ENCODE peak calls at places on chromosomes 11 and 22, in six cellular contexts. O is heart right ventricle, Z is IMR-90, K is lung, W is kidney epithelial cell, S is LNCaP clone FGC. T is an unnamed sample.
A peak's percentile ranks its signal among the peaks of the same experiment; 100 is the strongest.

GRCh38 chr22:29203456-29203855 is 2.2 kb upstream of the EMID1 start:
- DNase-seq in S (no peak), W (no peak), K (no peak), O (no peak), Z (no peak), T (no peak)

GRCh38 chr11:114257621-114258558 is 38.3 kb upstream of the NNMT start:
- DNase-seq in O (peak; percentile 68), W (no peak), K (no peak), S (no peak), Z (no peak), T (no peak)

GRCh38 chr22:24051568-24051967 is 40.5 kb downstream of the CABIN1 start:
- DNase-seq in Z (no peak), O (no peak), W (no peak), S (no peak), K (no peak), T (no peak)

GRCh38 chr11:65478411-65479183 is 20.2 kb upstream of the MALAT1 start:
- DNase-seq in O (peak; percentile 78), K (peak; percentile 53), S (no peak), W (no peak), Z (peak; percentile 73), T (peak; percentile 23)

GRCh38 chr11:47241740-47242400 is 6.7 kb downstream of the ACP2 start:
- DNase-seq in Z (peak; percentile 23), W (no peak), O (no peak), K (no peak), S (no peak), T (peak; percentile 70)

GRCh38 chr11:61910473-61911123 is 6.8 kb downstream of the RAB3IL1 start:
- DNase-seq in W (no peak), O (no peak), K (no peak), S (no peak), Z (no peak), T (no peak)

GRCh38 chr11:76672431-76673163 is 2.0 kb upstream of the LRRC32 start:
- DNase-seq in W (peak; percentile 23), Z (no peak), O (no peak), K (no peak), S (no peak), T (no peak)

GRCh38 chr22:32880906-32881596 is 79.5 kb downstream of the TIMP3 start:
- DNase-seq in O (peak; percentile 90), W (no peak), K (peak; percentile 58), S (no peak), Z (peak; percentile 73), T (peak; percentile 34)

GRCh38 chr11:86524603-86525352 is 147.6 kb downstream of the ME3 start:
- DNase-seq in O (no peak), K (no peak), S (no peak), W (peak; percentile 57), Z (peak; percentile 73), T (peak; percentile 69)

GRCh38 chr11:67272327-67273259 is 6.3 kb downstream of the GRK2 start:
- DNase-seq in S (no peak), W (no peak), O (peak; percentile 39), K (no peak), Z (no peak), T (no peak)

GRCh38 chr11:121446752-121447156 is 5.4 kb upstream of the SORL1 start:
- DNase-seq in S (no peak), W (no peak), O (no peak), Z (peak; percentile 73), K (no peak), T (no peak)

GRCh38 chr22:41919357-41920224 is 4.7 kb upstream of the SHISA8 start:
- DNase-seq in Z (peak; percentile 11), W (no peak), K (peak; percentile 52), S (no peak), O (peak; percentile 74), T (peak; percentile 39)

GRCh38 chr22:27270818-27271510 is 530.6 kb downstream of the MN1 start:
- DNase-seq in W (no peak), K (no peak), Z (no peak), O (peak; percentile 50), S (no peak), T (no peak)

GRCh38 chr11:69320326-69320725 is 26.4 kb downstream of the MYEOV start:
- DNase-seq in S (no peak), K (no peak), O (no peak), Z (no peak), W (no peak), T (no peak)

GRCh38 chr11:109039611-109040010 is 374.7 kb downstream of the DDX10 start:
- DNase-seq in K (no peak), Z (no peak), O (no peak), S (no peak), W (no peak), T (peak; percentile 37)

GRCh38 chr11:126385991-126386728 is 30.7 kb downstream of the ST3GAL4 start:
- DNase-seq in S (no peak), Z (no peak), O (no peak), K (no peak), W (no peak), T (no peak)

GRCh38 chr11:106276859-106277436 is 199.5 kb downstream of the AASDHPPT start:
- DNase-seq in O (no peak), K (no peak), W (no peak), S (peak; percentile 1), Z (peak; percentile 4), T (peak; percentile 52)

GRCh38 chr11:12117200-12117995 is 7.0 kb downstream of the MICAL2 start:
- DNase-seq in O (no peak), S (no peak), W (no peak), K (no peak), Z (peak; percentile 76), T (peak; percentile 61)

GRCh38 chr11:102604011-102604410 is 21.1 kb downstream of the MMP20 start:
- DNase-seq in O (no peak), S (no peak), Z (no peak), K (no peak), W (no peak), T (no peak)

GRCh38 chr11:134019500-134019899 is 49.4 kb upstream of the JAM3 start:
- DNase-seq in S (no peak), K (no peak), Z (no peak), W (no peak), O (no peak), T (no peak)

GRCh38 chr11:134951305-134951700 is 539.3 kb upstream of the B3GAT1 start:
- DNase-seq in S (no peak), W (no peak), K (no peak), Z (peak; percentile 78), O (no peak), T (peak; percentile 44)

GRCh38 chr11:83156996-83157754 is at the start of gene PCF11:
- DNase-seq in K (no peak), Z (no peak), S (no peak), O (no peak), W (no peak), T (no peak)

GRCh38 chr11:122598971-122599370 is 56.6 kb upstream of the UBASH3B start:
- DNase-seq in S (no peak), K (no peak), Z (no peak), W (no peak), O (no peak), T (peak; percentile 14)

GRCh38 chr22:35684270-35684700 is 33.4 kb upstream of the APOL5 start:
- DNase-seq in Z (peak; percentile 38), S (no peak), W (no peak), K (no peak), O (no peak), T (peak; percentile 24)
- TF ChIP-seq CTCF in Z (peak; percentile 47), S (no peak), W (no peak), K (no peak), O (peak; percentile 27), T (no peak)

GRCh38 chr11:75269896-75270295 is 29.3 kb downstream of the TPBGL start:
- DNase-seq in W (no peak), Z (no peak), O (no peak), S (no peak), K (no peak), T (no peak)

GRCh38 chr11:75270896-75271415 is 30.4 kb downstream of the TPBGL start:
- DNase-seq in O (no peak), S (no peak), Z (peak; percentile 27), K (no peak), W (no peak), T (peak; percentile 26)

GRCh38 chr11:75267171-75267970 is 26.8 kb downstream of the TPBGL start:
- DNase-seq in O (no peak), S (no peak), W (no peak), K (no peak), Z (no peak), T (no peak)

GRCh38 chr11:75269367-75269660 is 28.7 kb downstream of the TPBGL start:
- DNase-seq in O (no peak), W (no peak), S (no peak), K (no peak), Z (no peak), T (no peak)

DNA sequence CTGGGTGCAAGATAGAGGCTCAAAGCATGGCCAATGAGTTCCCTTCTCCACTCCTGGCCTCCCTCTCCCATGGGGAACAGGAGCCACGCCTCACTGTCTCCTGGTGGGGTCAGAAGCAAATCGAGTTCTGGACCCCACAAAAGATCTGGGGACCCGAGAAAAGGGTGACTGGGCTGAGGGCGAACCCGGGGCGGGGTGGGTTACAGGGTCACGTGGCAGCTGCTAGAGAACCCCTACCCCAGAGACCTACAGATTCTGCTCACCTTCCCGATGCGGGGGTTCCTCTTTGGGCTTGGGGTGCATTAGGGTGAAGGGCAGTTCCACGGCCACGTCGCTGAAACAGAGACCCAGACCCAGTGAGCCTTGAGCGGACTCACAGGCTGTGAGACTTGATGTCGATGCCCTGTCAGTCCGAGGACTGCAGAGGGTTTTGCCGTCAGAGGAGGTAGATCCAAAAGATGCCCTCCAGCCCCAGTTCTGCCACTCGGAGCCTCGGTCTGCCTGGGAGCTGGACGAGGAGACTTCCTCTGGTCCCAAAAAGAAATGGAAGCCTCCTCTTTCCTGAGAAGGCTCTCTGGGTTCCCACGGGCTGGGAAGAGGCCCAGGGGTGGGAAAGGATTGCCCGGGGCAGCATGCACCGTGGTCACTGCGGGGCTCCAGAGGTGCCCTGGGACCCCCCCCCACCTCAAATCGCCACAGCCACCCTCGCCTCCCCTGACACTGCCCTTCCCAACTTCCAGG is 28.2 kb downstream of the TPBGL start:
- DNase-seq in O (no peak), W (no peak), S (no peak), K (no peak), Z (no peak), T (no peak)
- H3K4me3 ChIP-seq in O (no peak overlapping the region), W (no peak overlapping the region), S (no peak overlapping the region), K (no peak overlapping the region), Z (no peak overlapping the region), T (no peak overlapping the region)

GRCh38 chr11:100574894-100575769 is 112.0 kb upstream of the ARHGAP42 start:
- DNase-seq in S (peak; percentile 14), O (no peak), W (no peak), Z (peak; percentile 59), K (no peak), T (peak; percentile 61)
- TF ChIP-seq CTCF in S (peak; percentile 65), O (peak; percentile 54), W (peak; percentile 32), Z (peak; percentile 64), K (peak; percentile 2), T (peak; percentile 37)

DNA sequence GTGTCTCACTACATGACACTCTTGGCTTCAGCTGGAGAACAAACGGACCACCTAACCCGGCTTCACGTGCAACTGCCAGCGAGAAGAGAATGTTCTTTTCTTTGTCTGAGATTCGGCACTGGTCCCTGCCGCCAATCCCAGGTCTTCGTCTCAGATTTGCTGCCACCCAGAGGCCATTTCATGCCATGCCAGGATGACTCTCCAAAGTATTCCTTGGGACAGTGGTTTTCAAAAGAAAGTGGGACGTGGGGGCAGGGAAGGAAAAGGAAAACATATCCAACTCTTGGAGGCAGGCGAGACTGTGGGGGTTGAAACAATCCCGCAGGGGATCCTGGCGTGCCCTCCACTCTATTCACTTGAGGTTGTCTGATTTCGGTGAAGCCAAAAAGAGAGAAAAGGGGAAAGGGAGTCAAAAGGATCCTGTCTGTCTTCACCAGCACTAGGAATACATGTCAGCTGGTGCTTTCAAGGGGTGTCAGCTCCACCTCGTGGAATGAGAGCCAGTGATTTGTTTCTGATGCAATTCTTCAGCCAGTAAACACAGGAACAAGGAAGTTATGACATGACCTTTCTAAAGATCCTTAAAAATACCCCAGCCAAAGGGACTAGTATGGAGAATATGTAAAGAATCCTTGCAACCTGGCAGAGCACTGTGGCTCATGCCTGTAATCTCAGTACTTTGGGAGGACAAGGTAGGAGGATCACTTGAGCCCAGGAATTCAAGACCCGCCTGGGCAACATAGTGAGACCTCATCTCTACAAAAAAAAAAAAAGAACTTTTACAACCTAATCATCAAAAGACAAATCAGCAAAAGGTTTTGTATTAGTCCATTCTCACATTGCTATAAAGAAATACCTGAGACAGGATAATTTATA is 41.0 kb upstream of the APLNR start:
- DNase-seq in Z (peak; percentile 84), K (peak; percentile 72), O (peak; percentile 68), S (peak; percentile 72), W (no peak), T (peak; percentile 91)
- H3K4me3 ChIP-seq in Z (peak overlapping the region; percentile 13), K (no peak overlapping the region), O (no peak overlapping the region), S (peak overlapping the region; percentile 27), W (no peak overlapping the region), T (no peak overlapping the region)